ENCODE peak calls at places on chromosomes 1 and 21, in four cellular contexts. X is A549, A is WTC11, F is SK-N-SH. Y is an unnamed sample.

GRCh38 chr21:42565886-42566523 is 52.4 kb downstream of the SLC37A1 start:
- DNase-seq in A (peak; percentile 10), X (no peak), F (no peak), Y (no peak)

GRCh38 chr1:195141294-195141693 is 1466.9 kb downstream of the KCNT2 start:
- DNase-seq in X (peak; percentile 7), A (no peak), F (no peak), Y (no peak)

GRCh38 chr1:50308883-50309282 is 114.4 kb downstream of the DMRTA2 start:
- DNase-seq in X (peak; percentile 5), F (peak; percentile 47), A (peak; percentile 79), Y (peak; percentile 74)

GRCh38 chr1:79847715-79848114 is 841.2 kb upstream of the ADGRL4 start:
- DNase-seq in X (no peak), F (no peak), A (no peak), Y (no peak)

GRCh38 chr1:109996476-109996875 is 11.9 kb downstream of the AHCYL1 start:
- DNase-seq in X (no peak), A (no peak), F (no peak), Y (no peak)

GRCh38 chr21:41170442-41170841 is 2.5 kb downstream of the BACE2 start:
- DNase-seq in X (peak; percentile 56), F (peak; percentile 62), A (peak; percentile 69), Y (peak; percentile 59)

GRCh38 chr21:39221282-39221996 is 38.2 kb upstream of the PSMG1 start:
- DNase-seq in F (no peak), A (no peak), X (no peak), Y (no peak)

GRCh38 chr1:34781071-34781843 is at the start of gene GJB3:
- DNase-seq in F (peak; percentile 83), A (peak; percentile 61), X (no peak), Y (no peak)

GRCh38 chr1:228486596-228487335 is 416 bp upstream of the RNF187 start:
- DNase-seq in X (peak; percentile 95), A (peak; percentile 92), F (peak; percentile 80), Y (no peak)
- TF ChIP-seq CTCF in X (no peak), A (no peak), F (no peak), Y (no peak)

DNA sequence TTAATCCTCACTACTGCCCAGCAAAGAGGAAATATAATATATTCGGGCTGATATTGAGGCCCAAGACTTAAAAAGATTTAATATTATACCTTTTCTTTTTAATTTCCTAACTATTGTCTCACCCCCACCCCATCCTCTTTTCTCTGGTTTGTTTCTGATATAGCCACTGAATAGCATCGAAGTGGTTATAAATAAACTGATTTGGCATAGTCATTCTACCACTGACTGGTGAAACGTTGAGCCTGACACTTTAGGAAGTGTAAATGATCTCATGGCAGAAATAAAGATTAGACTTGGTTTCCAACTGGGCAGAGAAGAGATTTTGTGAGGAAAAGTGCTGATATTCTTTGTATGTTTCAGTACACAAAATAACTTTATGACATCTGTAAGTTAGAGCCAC is 39.3 kb downstream of the DTL start:
- DNase-seq in X (no peak), A (no peak), F (no peak), Y (no peak)
- TF ChIP-seq USF2 in X (no peak), A (no peak), F (no peak), Y (no peak)

GRCh38 chr1:10755977-10756521 is 40.4 kb downstream of the CASZ1 start:
- DNase-seq in X (peak; percentile 22), A (no peak), F (peak; percentile 89), Y (no peak)

GRCh38 chr1:10754571-10755329 is 41.7 kb downstream of the CASZ1 start:
- DNase-seq in F (no peak), A (no peak), X (no peak), Y (no peak)

GRCh38 chr1:10751160-10751559 is 45.3 kb downstream of the CASZ1 start:
- DNase-seq in X (no peak), F (no peak), A (no peak), Y (no peak)

GRCh38 chr1:10751561-10752085 is 44.8 kb downstream of the CASZ1 start:
- DNase-seq in F (no peak), A (no peak), X (no peak), Y (no peak)

GRCh38 chr1:10753279-10753678 is 43.2 kb downstream of the CASZ1 start:
- DNase-seq in F (peak; percentile 60), X (no peak), A (peak; percentile 66), Y (peak; percentile 65)
- TF ChIP-seq CTCF in F (no peak), X (no peak), A (peak; percentile 29), Y (peak; percentile 61)

DNA sequence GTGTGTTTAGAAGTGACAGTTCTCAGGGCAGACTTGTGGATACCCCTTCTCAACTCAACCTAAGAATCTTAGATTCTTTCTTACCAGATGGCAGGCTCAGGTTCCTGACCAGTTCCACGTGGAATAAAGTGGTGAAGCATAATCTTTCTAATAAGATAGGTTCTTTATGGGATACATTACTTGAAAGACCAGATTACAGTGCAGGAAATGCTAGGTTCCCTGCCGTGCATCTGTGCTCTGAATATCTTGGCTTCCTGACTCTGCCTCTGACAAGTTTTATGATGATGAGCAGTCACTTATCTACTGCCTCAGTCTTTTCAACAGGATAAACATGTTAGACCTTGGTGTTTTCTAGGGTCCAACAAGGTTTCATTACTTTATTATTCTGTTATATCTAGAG is 207.9 kb upstream of the CACYBP start:
- DNase-seq in X (no peak), A (no peak), F (no peak), Y (no peak)
- TF ChIP-seq USF2 in X (no peak), A (no peak), F (no peak), Y (no peak)

DNA sequence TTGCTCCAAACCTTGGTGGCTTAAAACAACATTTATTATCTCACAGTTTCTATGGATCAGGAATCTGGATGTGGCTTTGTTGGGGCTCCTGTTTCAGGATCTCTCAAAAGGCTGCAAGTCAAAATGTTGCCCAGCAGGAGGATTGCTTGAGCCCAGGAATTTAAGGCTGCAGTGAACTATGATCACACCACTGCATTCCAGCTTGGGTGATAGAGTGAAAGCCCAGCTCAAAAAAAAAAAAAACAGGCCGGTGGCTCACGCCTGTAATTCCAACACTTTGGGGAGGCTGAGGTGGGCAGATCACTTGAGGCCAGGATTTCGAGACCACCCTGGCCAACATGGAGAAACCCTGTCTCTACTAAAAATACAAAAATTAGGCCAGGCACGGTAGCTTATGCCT is 30.0 kb downstream of the BCAS2 start:
- DNase-seq in X (no peak), F (no peak), A (no peak), Y (no peak)
- TF ChIP-seq CTCF in X (no peak), F (no peak), A (no peak), Y (no peak)

DNA sequence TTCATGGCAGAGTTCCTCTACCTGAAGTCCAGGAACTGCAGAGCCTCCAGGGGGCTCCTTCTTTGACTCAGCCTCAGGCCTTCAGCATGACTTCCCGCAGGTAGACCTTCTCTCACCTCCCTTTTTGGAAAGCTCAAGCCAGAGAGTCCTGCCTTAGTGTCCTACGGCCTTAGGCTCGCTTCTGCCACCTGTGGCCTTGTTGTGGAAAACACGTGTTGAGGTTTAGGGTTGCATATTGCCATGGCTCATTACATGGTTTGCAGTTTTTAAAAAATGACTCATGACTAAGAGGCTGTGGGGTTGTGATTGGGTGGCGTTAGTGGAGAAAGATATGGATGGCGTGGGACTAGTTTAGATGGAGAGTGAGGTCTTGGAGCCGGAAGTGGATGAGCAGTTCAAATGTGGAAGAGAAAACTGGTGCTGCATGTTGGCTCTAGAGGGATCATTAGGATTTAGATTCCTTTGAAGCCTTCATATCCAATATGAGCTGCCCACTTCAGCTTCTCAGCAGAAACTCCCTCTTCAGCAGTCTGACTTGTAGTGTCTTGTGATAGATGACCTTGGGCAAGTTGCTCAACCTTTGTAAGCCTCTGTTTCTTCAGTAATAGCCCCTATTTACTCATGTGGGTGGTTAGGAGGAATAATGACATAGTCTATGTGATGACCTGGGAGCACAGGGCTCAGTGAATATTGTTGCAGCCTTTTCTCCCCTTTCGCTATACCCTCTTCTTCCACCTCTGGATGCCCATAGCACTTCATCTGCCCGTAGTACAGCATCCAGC is 6.5 kb upstream of the FGGY start:
- DNase-seq in A (peak; percentile 53), F (peak; percentile 42), X (peak; percentile 68), Y (peak; percentile 58)
- TF ChIP-seq USF2 in A (no peak), F (no peak), X (no peak), Y (no peak)

GRCh38 chr1:225418598-225418997 is 9.2 kb downstream of the LBR start:
- DNase-seq in A (no peak), F (no peak), X (no peak), Y (no peak)
- TF ChIP-seq CTCF in A (no peak), F (no peak), X (no peak), Y (no peak)